ENCODE peak calls at places on chromosomes 11 and 22, in nine cellular contexts. M is right cardiac atrium; G is HL-60; J is sigmoid colon; P is CD4-positive, alpha-beta memory T cell; O is AG04450; H is substantia nigra; E is adrenal gland; I is PC-3. B is an unnamed sample.

GRCh38 chr11:118126082-118126838 is 26.4 kb downstream of the SCN4B start:
- DNase-seq in E (no peak), I (peak; percentile 31), J (no peak), O (no peak), H (no peak), P (no peak), M (no peak), G (no peak), B (no peak)

GRCh38 chr11:14237333-14237988 is 121.5 kb downstream of the RRAS2 start:
- DNase-seq in H (no peak), M (peak; percentile 62), J (no peak), G (no peak), E (peak; percentile 26), O (no peak), I (no peak), P (no peak), B (no peak)

GRCh38 chr11:130609121-130610035 is 160.9 kb downstream of the ADAMTS15 start:
- DNase-seq in H (no peak), O (no peak), I (no peak), P (no peak), J (peak; percentile 94), G (no peak), M (peak; percentile 96), E (peak; percentile 70), B (peak; percentile 54)

GRCh38 chr22:45804986-45805325 is 133.3 kb downstream of the ATXN10 start:
- DNase-seq in M (no peak), I (peak; percentile 92), E (no peak), J (no peak), H (no peak), P (no peak), O (peak; percentile 92), G (peak; percentile 6), B (no peak)

GRCh38 chr22:32736746-32737145 is 64.8 kb upstream of the TIMP3 start:
- DNase-seq in P (no peak), G (no peak), J (no peak), E (no peak), M (no peak), H (no peak), I (no peak), O (no peak), B (no peak)

GRCh38 chr22:49676230-49676629 is 151.4 kb downstream of the BRD1 start:
- DNase-seq in J (peak; percentile 25), P (no peak), H (no peak), G (no peak), I (no peak), M (no peak), O (no peak), E (no peak), B (no peak)

GRCh38 chr11:118606157-118606843 is 1.1 kb upstream of the PHLDB1 start:
- DNase-seq in H (no peak), G (no peak), M (peak; percentile 75), I (no peak), P (no peak), J (peak; percentile 77), O (no peak), E (no peak), B (no peak)

GRCh38 chr11:57318178-57318577 is 6.6 kb downstream of the TNKS1BP1 start:
- DNase-seq in P (no peak), H (no peak), O (no peak), M (peak; percentile 79), G (no peak), E (no peak), I (no peak), J (peak; percentile 70), B (no peak)

DNA sequence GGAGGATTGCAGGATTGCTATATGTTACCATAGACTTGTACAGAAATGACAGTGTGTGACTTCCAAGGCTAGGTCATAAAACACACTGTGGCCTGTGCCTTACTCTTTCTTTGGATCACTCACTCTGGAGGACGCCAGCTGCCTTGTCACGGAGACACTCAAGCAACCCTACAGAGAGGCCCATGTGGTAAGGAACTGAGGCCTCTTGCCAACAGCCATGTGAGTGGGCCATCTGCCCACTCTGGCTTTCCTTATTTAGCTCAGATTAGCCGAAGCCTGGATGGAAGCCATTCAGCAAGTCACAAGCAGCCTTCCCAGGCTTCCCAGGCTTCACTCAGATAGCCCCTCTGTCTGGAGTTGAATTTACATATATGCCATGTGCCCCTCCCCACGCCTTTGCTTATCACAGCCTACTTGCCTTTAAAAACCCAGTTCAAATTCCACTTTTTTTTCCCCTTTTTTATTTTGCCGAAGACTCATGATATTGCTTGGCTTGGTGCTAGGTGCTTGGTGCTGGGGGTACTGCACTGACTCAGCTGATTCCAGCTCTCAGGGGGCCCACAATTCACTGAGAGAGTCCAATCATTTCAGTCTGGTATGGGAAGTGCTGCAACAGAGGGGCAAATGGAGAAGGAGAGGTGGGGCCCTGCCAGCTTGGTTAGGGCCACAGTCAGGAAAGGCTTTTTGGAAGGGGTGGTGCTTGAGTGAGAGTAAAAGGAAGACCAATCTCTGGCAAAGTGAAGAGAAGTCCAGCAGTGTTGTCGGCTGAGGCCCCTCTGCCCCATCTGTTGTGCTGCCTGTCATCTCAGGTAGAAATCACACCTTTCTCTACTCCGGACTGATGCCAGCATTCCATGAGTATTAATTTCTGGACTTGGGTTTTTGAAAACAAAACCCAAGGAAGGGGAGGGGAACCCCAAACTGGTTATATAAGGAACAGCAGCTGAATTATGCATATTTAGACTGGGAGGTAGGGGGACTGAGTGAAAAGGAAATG is 14.5 kb upstream of the P4HA3 start:
- DNase-seq in P (no peak), J (peak; percentile 95), G (no peak), O (peak; percentile 70), E (peak; percentile 93), H (no peak), I (no peak), M (peak; percentile 94), B (peak; percentile 43)
- H3K27ac ChIP-seq in P (no peak overlapping the region), J (peak overlapping the region; percentile 22), G (no peak overlapping the region), O (no peak overlapping the region), E (no peak overlapping the region), H (no peak overlapping the region), I (no peak overlapping the region), M (peak overlapping the region; percentile 82), B (no peak overlapping the region)

GRCh38 chr11:65132238-65132987 is 1.9 kb downstream of the SYVN1 start:
- DNase-seq in E (no peak), G (no peak), I (no peak), M (peak; percentile 57), J (peak; percentile 61), P (no peak), H (no peak), O (no peak), B (no peak)
- H3K27ac ChIP-seq in E (no peak overlapping the region), G (peak overlapping the region; percentile 23), I (no peak overlapping the region), M (no peak overlapping the region), J (no peak overlapping the region), P (peak overlapping the region; percentile 99), H (no peak overlapping the region), O (no peak overlapping the region), B (no peak overlapping the region)

GRCh38 chr22:38947321-38948112 is 9.9 kb upstream of the APOBEC3A start:
- DNase-seq in M (no peak), J (peak; percentile 45), P (no peak), H (no peak), O (no peak), E (no peak), G (no peak), I (peak; percentile 37), B (no peak)

GRCh38 chr22:38946771-38947170 is 10.6 kb upstream of the APOBEC3A start:
- DNase-seq in I (no peak), G (no peak), P (no peak), O (no peak), H (no peak), E (no peak), J (peak; percentile 28), M (no peak), B (no peak)

GRCh38 chr22:38950527-38951111 is 6.8 kb upstream of the APOBEC3A start:
- DNase-seq in G (no peak), O (no peak), M (no peak), E (no peak), I (no peak), P (no peak), J (peak; percentile 44), H (no peak), B (no peak)

GRCh38 chr22:38949889-38950405 is 7.5 kb upstream of the APOBEC3A start:
- DNase-seq in P (no peak), O (no peak), G (no peak), E (no peak), H (no peak), M (no peak), I (no peak), J (peak; percentile 52), B (no peak)

DNA sequence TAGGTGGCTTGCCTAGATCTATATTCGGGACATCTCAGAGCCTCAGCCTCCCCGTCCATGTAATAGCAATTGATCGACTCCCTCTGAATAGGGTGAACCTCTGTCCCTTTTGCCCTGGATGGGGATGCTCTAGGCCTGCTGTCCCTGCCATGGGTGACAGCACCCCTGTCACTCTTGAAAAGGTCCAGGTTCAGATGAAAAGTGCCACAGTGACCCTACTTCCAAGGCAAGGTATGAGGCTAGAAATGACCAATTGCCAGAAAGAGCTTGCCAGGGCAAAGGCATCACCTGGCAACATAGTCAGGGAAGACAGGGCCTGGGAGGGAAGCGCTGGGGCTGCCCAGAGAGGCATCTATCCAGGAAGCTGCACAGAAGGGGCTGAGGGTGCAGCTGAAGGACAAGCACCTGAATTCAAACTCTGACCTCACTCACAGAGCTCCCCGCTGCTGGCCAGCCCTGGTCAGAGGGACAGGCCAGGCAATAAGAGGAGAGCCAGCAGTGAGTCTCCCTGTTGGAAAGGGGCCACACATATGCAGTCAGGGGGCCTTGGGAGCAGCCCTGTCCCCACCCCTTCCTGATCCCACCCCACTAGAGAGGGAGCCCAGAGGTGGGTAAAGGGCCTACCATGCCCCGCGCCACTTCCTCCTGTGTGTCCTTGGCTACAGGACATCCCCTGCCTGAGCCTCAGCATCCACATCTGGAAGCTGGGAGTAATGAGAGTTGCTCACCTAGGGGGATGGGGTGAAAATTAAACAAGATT is 9.0 kb upstream of the APOBEC3A start:
- DNase-seq in O (no peak), G (no peak), P (no peak), M (no peak), H (no peak), J (peak; percentile 32), E (no peak), I (no peak), B (no peak)
- H3K27ac ChIP-seq in O (no peak overlapping the region), G (no peak overlapping the region), P (no peak overlapping the region), M (no peak overlapping the region), H (no peak overlapping the region), J (no peak overlapping the region), E (no peak overlapping the region), I (no peak overlapping the region), B (no peak overlapping the region)

GRCh38 chr11:73318501-73319011 is 10.5 kb downstream of the ARHGEF17 start:
- DNase-seq in O (no peak), I (no peak), J (peak; percentile 71), H (no peak), M (no peak), G (no peak), P (no peak), E (no peak), B (no peak)

GRCh38 chr11:73321342-73322110 is 13.4 kb downstream of the ARHGEF17 start:
- DNase-seq in G (peak; percentile 32), O (no peak), J (peak; percentile 84), M (peak; percentile 81), E (peak; percentile 52), P (no peak), H (no peak), I (no peak), B (no peak)

GRCh38 chr11:73322986-73323306 is 14.9 kb downstream of the ARHGEF17 start:
- DNase-seq in H (no peak), J (no peak), M (no peak), O (no peak), P (no peak), I (no peak), E (no peak), G (no peak), B (no peak)

GRCh38 chr11:73322111-73322985 is 14.3 kb downstream of the ARHGEF17 start:
- DNase-seq in I (no peak), H (no peak), G (no peak), E (no peak), O (no peak), M (no peak), J (peak; percentile 72), P (no peak), B (no peak)

DNA sequence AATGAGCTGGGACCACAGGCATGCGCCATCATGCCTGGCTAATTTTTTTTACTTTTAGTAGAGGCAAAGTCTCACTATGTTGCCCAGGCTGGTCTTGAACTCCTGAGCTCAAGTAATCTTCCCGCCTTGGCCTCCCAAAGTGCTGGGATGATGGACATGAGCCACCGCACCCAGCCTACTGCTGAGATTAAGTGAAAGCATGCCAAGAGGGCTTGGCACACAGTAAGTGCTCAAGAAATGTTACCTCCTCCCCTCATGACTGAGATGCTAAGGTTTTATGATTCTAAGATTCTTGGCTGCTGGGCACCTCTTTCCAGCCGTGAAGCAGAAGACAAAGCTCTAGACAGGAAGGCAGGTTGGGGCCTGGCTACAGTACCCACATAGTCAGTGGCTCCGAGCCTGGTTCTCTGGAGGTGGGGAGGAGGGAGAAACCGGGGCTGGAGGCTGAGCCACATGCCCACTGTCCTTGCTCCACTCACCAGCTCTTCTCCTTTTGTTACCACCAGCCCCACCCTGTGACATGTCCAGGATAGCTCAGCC is 12.8 kb downstream of the ARHGEF17 start:
- DNase-seq in G (no peak), P (no peak), M (no peak), O (no peak), J (peak; percentile 84), E (no peak), I (no peak), H (no peak), B (no peak)
- H3K27ac ChIP-seq in G (no peak overlapping the region), P (no peak overlapping the region), M (peak overlapping the region; percentile 49), O (peak overlapping the region; percentile 87), J (peak overlapping the region; percentile 99), E (no peak overlapping the region), I (no peak overlapping the region), H (no peak overlapping the region), B (peak overlapping the region; percentile 72)